ENCODE peak calls at places on chromosomes 7 and 10, in eight cellular contexts. W, X, F, B, C, P, Z and L are unnamed samples.

GRCh38 chr7:74187915-74188675 is 13.9 kb downstream of the EIF4H start:
- DNase-seq in F (no peak), P (peak), B (peak), C (no peak), X (no peak), W (no peak), Z (peak), L (no peak)

GRCh38 chr7:106110238-106110560 is 1.9 kb downstream of the SYPL1 start:
- DNase-seq in C (no peak), X (no peak), Z (peak), F (no peak), B (no peak), P (peak), W (no peak), L (no peak)

GRCh38 chr7:8133955-8134733 is 127.8 kb downstream of the ICA1 start:
- DNase-seq in F (no peak), Z (no peak), W (no peak), C (no peak), B (no peak), P (no peak), X (no peak), L (no peak)

GRCh38 chr7:128322040-128322643 is 21.6 kb downstream of the RBM28 start:
- DNase-seq in P (peak), C (no peak), W (no peak), B (peak), F (peak), X (no peak), Z (peak), L (no peak)

GRCh38 chr10:75165684-75166622 is 44.6 kb upstream of the VDAC2 start:
- DNase-seq in X (no peak), P (peak), W (no peak), F (no peak), C (no peak), Z (peak), B (peak), L (no peak)

GRCh38 chr7:39054731-39055130 is 77.0 kb downstream of the POU6F2 start:
- DNase-seq in Z (no peak), F (no peak), C (no peak), B (no peak), W (no peak), P (no peak), X (no peak), L (no peak)

GRCh38 chr10:127524229-127524628 is 24.9 kb upstream of the NPS start:
- DNase-seq in F (peak), P (no peak), B (no peak), C (no peak), W (no peak), X (no peak), Z (no peak), L (no peak)

GRCh38 chr7:41942468-41943097 is 239.7 kb upstream of the INHBA start:
- DNase-seq in C (no peak), Z (peak), B (peak), X (no peak), P (peak), W (no peak), F (peak), L (no peak)

GRCh38 chr7:75565129-75565528 is 73.0 kb downstream of the SPDYE5 start:
- DNase-seq in B (peak), W (no peak), P (peak), C (no peak), Z (peak), X (no peak), F (no peak), L (no peak)

GRCh38 chr7:45874408-45875131 is 1.7 kb upstream of the CCDC201 start:
- DNase-seq in X (no peak), Z (peak), B (peak), F (no peak), W (no peak), C (no peak), P (peak), L (no peak)

GRCh38 chr7:88670536-88670935 is 89.0 kb upstream of the ZNF804B start:
- DNase-seq in B (no peak), C (no peak), F (no peak), Z (no peak), P (no peak), X (no peak), W (no peak), L (no peak)

GRCh38 chr10:49534670-49535381 is 4.1 kb downstream of the ERCC6 start:
- DNase-seq in X (no peak), C (no peak), W (no peak), P (peak), Z (peak), F (no peak), B (peak), L (no peak)

GRCh38 chr10:74078037-74078436 is 72.6 kb downstream of the AP3M1 start:
- DNase-seq in P (no peak), C (no peak), Z (peak), X (no peak), B (no peak), W (no peak), F (no peak), L (no peak)

GRCh38 chr7:10677211-10677610 is 296.5 kb upstream of the PHF14 start:
- DNase-seq in P (no peak), Z (no peak), W (no peak), X (no peak), F (no peak), C (no peak), B (no peak), L (no peak)

GRCh38 chr7:112160130-112160770 is 45.9 kb downstream of the DOCK4 start:
- DNase-seq in B (peak), W (no peak), C (no peak), P (peak), Z (peak), F (peak), X (no peak), L (no peak)

GRCh38 chr7:14156436-14156835 is 167.0 kb upstream of the ETV1 start:
- DNase-seq in W (no peak), F (no peak), B (no peak), Z (no peak), C (no peak), X (no peak), P (no peak), L (no peak)

GRCh38 chr10:133278577-133279265 is 2.1 kb upstream of the ADAM8 start:
- DNase-seq in W (peak), X (no peak), Z (peak), C (peak), B (no peak), P (peak), F (no peak), L (no peak)

GRCh38 chr7:30929686-30930085 is 18.0 kb downstream of the AQP1 start:
- DNase-seq in X (peak), P (no peak), F (no peak), B (no peak), Z (no peak), C (no peak), W (no peak), L (no peak)

GRCh38 chr7:110573862-110574528 is 516.9 kb upstream of the LRRN3 start:
- DNase-seq in F (no peak), P (no peak), C (no peak), X (no peak), B (no peak), W (no peak), Z (peak), L (no peak)

GRCh38 chr10:127906548-127907377 is at the start of gene PTPRE:
- DNase-seq in P (peak), Z (peak), X (peak), B (peak), F (peak), C (peak), W (peak), L (no peak)

GRCh38 chr7:102927303-102927933 is 14.6 kb downstream of the LRRC17 start:
- DNase-seq in Z (peak), C (no peak), X (no peak), B (peak), P (no peak), W (no peak), F (no peak), L (no peak)

GRCh38 chr7:156966387-156966786 is 16.9 kb downstream of the NOM1 start:
- DNase-seq in C (no peak), P (no peak), W (no peak), X (no peak), B (no peak), Z (no peak), F (no peak), L (no peak)

GRCh38 chr10:88992945-88993537 is 2.4 kb downstream of the FAS start:
- DNase-seq in B (peak), X (no peak), Z (peak), F (no peak), W (no peak), P (peak), C (no peak), L (no peak)

DNA sequence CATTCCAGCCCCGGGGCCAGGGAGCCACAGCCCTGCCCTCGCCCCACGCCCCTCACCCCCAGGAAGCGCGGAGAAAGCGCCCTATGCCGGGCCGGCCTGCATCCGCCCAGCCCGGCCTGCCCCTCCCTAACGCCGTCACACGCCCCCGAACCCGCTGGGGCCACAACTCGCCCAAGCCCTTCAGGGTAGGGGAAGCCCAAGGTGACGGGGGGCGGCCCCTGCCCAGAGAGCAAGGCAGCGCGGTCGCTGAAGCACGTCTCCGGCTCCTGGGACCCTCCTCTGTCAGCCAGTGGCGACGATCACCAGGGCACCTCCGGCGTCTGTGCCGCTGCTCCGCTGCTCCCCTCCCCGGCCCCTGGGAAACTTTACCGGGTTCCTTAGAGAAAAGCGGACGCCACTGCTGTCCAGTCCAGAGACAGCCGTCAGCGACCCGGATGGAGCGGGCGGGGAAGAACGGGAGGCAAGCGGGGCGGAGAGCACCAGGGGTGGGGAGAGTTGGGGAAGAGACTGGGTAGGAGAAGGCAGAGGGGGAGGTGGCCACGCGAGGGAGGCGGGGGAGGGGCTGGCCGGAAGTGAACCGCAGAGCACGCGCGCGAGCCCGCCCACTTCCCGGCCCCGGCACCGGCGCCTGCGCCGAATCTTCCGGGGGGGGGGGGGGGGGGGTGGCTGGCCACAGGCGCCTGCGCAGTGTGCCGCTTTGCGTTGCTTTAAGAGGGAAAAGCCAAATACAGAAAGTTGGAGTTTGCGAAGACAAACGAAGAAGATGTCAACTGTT is at the start of gene HERC4:
- DNase-seq in F (peak), X (peak), B (peak), Z (peak), W (peak), P (peak), C (peak), L (peak)
- TF ChIP-seq CTCF in F (no peak), X (no peak), B (no peak), Z (no peak), W (no peak), P (no peak), C (no peak), L (no peak)

GRCh38 chr7:116671111-116671510 is 885 bp upstream of the MET start:
- DNase-seq in F (no peak), Z (no peak), P (no peak), W (no peak), B (no peak), C (no peak), X (no peak), L (no peak)
- H3K4me3 ChIP-seq in F (peak), Z (peak), P (peak), W (no peak), B (no peak), C (peak), X (no peak), L (peak)

DNA sequence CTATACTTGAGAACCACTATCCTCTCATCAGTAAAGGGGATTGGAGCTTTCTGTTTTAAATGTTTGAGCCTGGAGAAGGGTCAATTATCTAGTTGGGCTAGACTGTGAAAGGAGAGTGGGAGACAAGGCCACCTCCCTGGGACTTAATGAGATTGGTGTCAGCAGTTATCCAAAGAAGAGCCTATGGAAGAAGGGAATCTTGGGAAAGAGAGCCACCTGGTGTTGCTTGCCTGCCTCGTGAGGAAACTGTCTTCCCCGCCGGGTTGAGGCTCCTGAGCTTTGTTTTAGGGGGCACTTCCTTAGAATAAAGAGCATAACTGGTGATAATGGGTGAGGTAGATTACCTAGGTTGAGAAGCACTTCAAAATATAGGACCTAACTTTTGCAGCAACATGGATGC is 32.0 kb upstream of the ABCB4 start:
- DNase-seq in X (no peak), B (no peak), C (no peak), W (no peak), F (peak), Z (no peak), P (no peak), L (no peak)
- TF ChIP-seq CTCF in X (no peak), B (no peak), C (no peak), W (peak), F (peak), Z (no peak), P (no peak), L (no peak)

DNA sequence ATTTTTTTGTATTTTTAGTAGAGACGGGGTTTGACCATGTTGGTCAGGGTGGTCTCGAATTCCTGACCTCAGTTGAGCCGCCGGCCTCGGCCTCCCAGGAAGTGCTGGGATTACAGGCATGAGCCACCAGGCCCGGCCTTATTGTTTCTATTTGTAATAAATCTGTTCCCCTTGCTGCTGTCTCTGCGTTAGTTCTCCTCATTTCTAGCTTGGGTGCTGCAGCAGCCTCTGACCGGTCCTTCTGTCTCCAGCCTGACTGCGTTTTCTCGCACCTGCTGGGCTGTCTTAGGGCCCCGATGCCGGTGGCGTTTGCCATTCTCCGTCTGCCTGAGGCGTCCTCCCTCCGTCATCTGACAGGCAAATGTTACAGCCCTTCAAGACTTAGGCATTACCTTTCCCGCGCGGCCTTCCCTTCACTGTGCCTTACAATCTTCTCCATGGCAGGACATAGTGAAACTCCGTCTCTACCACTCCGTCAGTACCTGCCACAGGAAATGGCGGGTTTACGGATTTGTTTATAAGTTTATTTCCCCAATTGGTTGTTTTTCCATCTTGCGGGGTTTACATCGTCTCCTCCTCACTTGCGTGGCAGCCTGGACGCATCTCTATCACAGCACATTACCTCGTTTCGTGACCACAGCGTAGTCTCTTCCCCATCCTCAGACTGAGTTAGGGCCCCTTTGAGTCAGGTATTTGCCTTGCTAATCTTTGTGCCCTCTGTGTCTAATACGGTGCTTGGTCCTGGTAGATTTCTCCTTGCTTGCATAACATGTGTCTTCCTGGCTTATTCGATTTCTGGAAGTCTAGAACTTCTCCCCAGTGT is 2.3 kb upstream of the GIMAP8 start:
- DNase-seq in B (no peak), C (no peak), P (no peak), W (no peak), X (no peak), Z (no peak), F (no peak), L (no peak)
- H3K4me3 ChIP-seq in B (no peak), C (no peak), P (no peak), W (no peak), X (no peak), Z (no peak), F (no peak), L (no peak)

GRCh38 chr7:36127075-36127740 is 25.8 kb upstream of the EEPD1 start:
- DNase-seq in Z (peak), P (no peak), X (no peak), W (no peak), C (no peak), B (no peak), F (no peak), L (no peak)
- TF ChIP-seq CTCF in Z (peak), P (no peak), X (peak), W (no peak), C (no peak), B (no peak), F (no peak), L (no peak)

DNA sequence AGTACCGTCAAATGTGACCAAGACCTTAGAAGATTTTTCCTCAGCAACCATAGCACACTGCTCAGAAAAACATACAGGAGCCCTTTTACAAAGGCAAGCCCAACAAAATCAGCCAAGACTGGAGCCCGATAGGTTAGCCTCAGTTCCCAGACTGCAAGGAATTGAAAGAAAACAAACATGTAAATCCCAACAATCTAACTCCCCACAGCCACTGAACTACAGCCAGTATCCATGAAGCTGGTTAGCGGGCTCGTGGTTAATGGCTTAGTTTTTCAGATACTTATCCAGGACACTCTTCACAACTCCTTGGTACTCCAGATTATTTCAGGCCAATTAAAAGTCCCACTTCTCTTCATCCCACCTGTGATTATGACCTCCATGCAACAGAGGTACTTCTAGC is 201.6 kb downstream of the IPMK start:
- DNase-seq in F (no peak), Z (no peak), X (no peak), B (no peak), C (no peak), W (no peak), P (no peak), L (no peak)
- H3K4me3 ChIP-seq in F (no peak), Z (no peak), X (no peak), B (no peak), C (no peak), W (no peak), P (no peak), L (no peak)